ENCODE peak calls at places on chromosomes 1 and 21, in eight cellular contexts. P is kidney, V is mucosa of descending colon, L is A549, X is GM23338, N is nephron progenitor cell, J is Calu3, E is astrocyte of the spinal cord. O is an unnamed sample.
A peak's percentile ranks its signal among the peaks of the same experiment; 100 is the strongest.

GRCh38 chr1:1628656-1629429 is 3.1 kb upstream of the MMP23B start:
- DNase-seq in P (peak; percentile 80), V (no peak), L (no peak), X (peak; percentile 82), N (no peak), J (no peak), E (no peak), O (no peak)

GRCh38 chr1:20725189-20726106 is 7.1 kb downstream of the SH2D5 start:
- DNase-seq in P (no peak), V (no peak), L (no peak), X (no peak), N (no peak), J (no peak), E (peak; percentile 53), O (no peak)

GRCh38 chr1:40409467-40409866 is 35.9 kb downstream of the SMAP2 start:
- DNase-seq in P (no peak), V (no peak), L (no peak), X (peak; percentile 14), N (no peak), J (no peak), E (no peak), O (no peak)

GRCh38 chr1:43073490-43074230 is 98.4 kb downstream of the EBNA1BP2 start:
- DNase-seq in P (peak; percentile 70), V (peak; percentile 61), L (peak; percentile 73), X (peak; percentile 91), N (peak; percentile 73), J (peak; percentile 79), E (peak; percentile 79), O (peak; percentile 67)

GRCh38 chr21:27246741-27247140 is 279.9 kb upstream of the ADAMTS5 start:
- DNase-seq in P (no peak), V (no peak), L (no peak), X (no peak), N (no peak), J (no peak), E (peak; percentile 55), O (no peak)

GRCh38 chr1:68459796-68460195 is 10.0 kb upstream of the RPE65 start:
- DNase-seq in P (no peak), V (no peak), L (no peak), X (no peak), N (no peak), J (no peak), E (peak; percentile 22), O (no peak)

GRCh38 chr1:25099343-25099951 is 132.9 kb downstream of the SYF2 start:
- DNase-seq in P (no peak), V (no peak), L (no peak), X (no peak), N (peak; percentile 17), J (no peak), E (no peak), O (peak; percentile 61)

GRCh38 chr1:21220815-21221214 is 44.1 kb upstream of the EIF4G3 start:
- DNase-seq in P (no peak), V (no peak), L (no peak), X (no peak), N (no peak), J (no peak), E (peak; percentile 21), O (no peak)

GRCh38 chr1:89974701-89975470 is 20.0 kb upstream of the ZNF326 start:
- DNase-seq in P (no peak), V (no peak), L (peak; percentile 78), X (no peak), N (no peak), J (no peak), E (peak; percentile 86), O (no peak)

GRCh38 chr1:62235576-62235975 is 40.9 kb downstream of the L1TD1 start:
- DNase-seq in P (no peak), V (no peak), L (no peak), X (no peak), N (no peak), J (no peak), E (no peak), O (no peak)

GRCh38 chr1:89953072-89953626 is 41.8 kb upstream of the ZNF326 start:
- DNase-seq in P (peak; percentile 80), V (peak; percentile 72), L (peak; percentile 85), X (peak; percentile 70), N (peak; percentile 9), J (peak; percentile 80), E (peak; percentile 89), O (peak; percentile 72)

GRCh38 chr1:109763646-109764415 is at the start of gene EPS8L3:
- DNase-seq in P (peak; percentile 62), V (peak; percentile 94), L (peak; percentile 49), X (no peak), N (no peak), J (peak; percentile 69), E (no peak), O (peak; percentile 39)

GRCh38 chr1:154669464-154670282 is 61.7 kb upstream of the ADAR start:
- DNase-seq in P (peak; percentile 80), V (peak; percentile 72), L (peak; percentile 85), X (peak; percentile 90), N (peak; percentile 65), J (peak; percentile 80), E (peak; percentile 76), O (peak; percentile 69)

GRCh38 chr1:205369621-205370230 is 13.0 kb upstream of the KLHDC8A start:
- DNase-seq in P (no peak), V (no peak), L (no peak), X (no peak), N (no peak), J (no peak), E (peak; percentile 35), O (no peak)

DNA sequence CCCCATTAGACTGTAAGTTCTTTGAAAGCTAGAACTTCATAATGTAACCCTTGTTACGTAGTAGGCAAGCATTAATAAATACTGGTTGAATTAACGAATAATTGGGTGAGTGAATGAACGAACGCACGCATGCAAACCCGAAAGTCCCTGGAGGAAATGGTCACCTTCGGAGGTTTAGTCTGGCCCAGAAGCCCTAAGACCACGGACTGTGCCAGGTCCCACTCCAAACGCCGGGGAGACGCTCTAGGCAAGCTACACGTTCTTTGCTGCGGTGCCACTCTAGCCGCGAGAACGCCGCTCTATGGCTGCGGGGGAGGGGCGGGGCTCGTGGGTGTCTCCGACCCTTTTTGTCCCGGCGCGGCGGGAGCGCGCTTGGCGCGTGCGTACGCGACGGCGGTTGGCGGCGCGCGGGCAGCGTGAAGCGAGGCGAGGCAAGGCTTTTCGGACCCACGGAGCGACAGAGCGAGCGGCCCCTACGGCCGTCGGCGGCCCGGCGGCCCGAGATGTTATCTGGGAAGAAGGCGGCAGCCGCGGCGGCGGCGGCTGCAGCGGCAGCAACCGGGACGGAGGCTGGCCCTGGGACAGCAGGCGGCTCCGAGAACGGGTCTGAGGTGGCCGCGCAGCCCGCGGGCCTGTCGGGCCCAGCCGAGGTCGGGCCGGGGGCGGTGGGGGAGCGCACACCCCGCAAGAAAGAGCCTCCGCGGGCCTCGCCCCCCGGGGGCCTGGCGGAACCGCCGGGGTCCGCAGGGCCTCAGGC is at the start of gene KDM1A:
- DNase-seq in P (peak; percentile 99), V (peak; percentile 98), L (peak; percentile 97), X (peak; percentile 98), N (peak; percentile 97), J (peak; percentile 95), E (peak; percentile 99), O (peak; percentile 93)
- TF ChIP-seq CTCF in P (peak; percentile 14), V (no peak), L (no peak), X (no peak), N (no peak), J (no peak), E (peak; percentile 40), O (no peak)

GRCh38 chr1:162384601-162385279 is 3.2 kb downstream of the C1orf226 start:
- DNase-seq in P (no peak), V (no peak), L (no peak), X (no peak), N (no peak), J (no peak), E (no peak), O (no peak)
- TF ChIP-seq CTCF in P (no peak), V (no peak), L (no peak), X (no peak), N (no peak), J (no peak), E (no peak), O (no peak)

GRCh38 chr1:200968469-200969410 is 54.8 kb downstream of the KIF21B start:
- DNase-seq in P (peak; percentile 41), V (no peak), L (peak; percentile 27), X (no peak), N (no peak), J (no peak), E (no peak), O (no peak)

GRCh38 chr1:200967693-200968468 is 55.6 kb downstream of the KIF21B start:
- DNase-seq in P (peak; percentile 36), V (no peak), L (no peak), X (no peak), N (no peak), J (no peak), E (no peak), O (no peak)

GRCh38 chr1:200971428-200971903 is 52.0 kb downstream of the KIF21B start:
- DNase-seq in P (peak; percentile 64), V (no peak), L (no peak), X (no peak), N (no peak), J (no peak), E (no peak), O (no peak)

GRCh38 chr1:200970771-200971427 is 52.6 kb downstream of the KIF21B start:
- DNase-seq in P (peak; percentile 53), V (no peak), L (no peak), X (no peak), N (no peak), J (no peak), E (no peak), O (no peak)

GRCh38 chr1:200969726-200970521 is 53.6 kb downstream of the KIF21B start:
- DNase-seq in P (peak; percentile 50), V (no peak), L (no peak), X (peak; percentile 25), N (no peak), J (no peak), E (no peak), O (no peak)
- TF ChIP-seq CTCF in P (no peak), V (no peak), L (no peak), X (no peak), N (no peak), J (no peak), E (no peak), O (no peak)

GRCh38 chr1:23344111-23344986 is at the start of gene HNRNPR:
- DNase-seq in P (peak; percentile 100), V (peak; percentile 100), L (peak; percentile 100), X (peak; percentile 100), N (peak; percentile 100), J (peak; percentile 98), E (peak; percentile 100), O (peak; percentile 99)
- TF ChIP-seq CTCF in P (peak; percentile 4), V (no peak), L (no peak), X (no peak), N (no peak), J (no peak), E (no peak), O (no peak)

O was measured in CD14-positive monocyte.